ENCODE peak calls at places on chromosomes 3 and 15, in seven cellular contexts. A is H1, D is HCT116, B is K562, M is HepG2, E is SK-N-SH, N is GM12878. O is an unnamed sample.

GRCh38 chr15:59611277-59612260 is at the start of gene GCNT3:
- DNase-seq in A (no peak), D (peak; percentile 32), B (no peak), M (peak; percentile 90), E (no peak), N (no peak), O (no peak)

GRCh38 chr3:58072046-58072445 is 63.8 kb downstream of the FLNB start:
- DNase-seq in A (no peak), D (no peak), B (no peak), M (no peak), E (no peak), N (no peak), O (no peak)

GRCh38 chr15:78621810-78622402 is 1.1 kb upstream of the CHRNA3 start:
- DNase-seq in A (peak; percentile 41), D (no peak), B (no peak), M (no peak), E (no peak), N (no peak), O (no peak)

GRCh38 chr15:74062671-74063070 is 19.7 kb downstream of the GOLGA6A start:
- DNase-seq in A (no peak), D (no peak), B (no peak), M (no peak), E (no peak), N (no peak), O (no peak)

GRCh38 chr15:34271493-34271892 is 46.7 kb downstream of the EMC4 start:
- DNase-seq in A (no peak), D (no peak), B (no peak), M (peak; percentile 3), E (no peak), N (no peak), O (no peak)

GRCh38 chr3:31250116-31250813 is 282.5 kb upstream of the STT3B start:
- DNase-seq in A (no peak), D (no peak), B (no peak), M (no peak), E (no peak), N (no peak), O (no peak)

GRCh38 chr15:60795889-60796288 is 316.9 kb upstream of the ICE2 start:
- DNase-seq in A (no peak), D (no peak), B (no peak), M (no peak), E (no peak), N (peak; percentile 76), O (no peak)

GRCh38 chr3:61725851-61726333 is 164.5 kb downstream of the PTPRG start:
- DNase-seq in A (no peak), D (peak; percentile 6), B (no peak), M (peak; percentile 95), E (no peak), N (no peak), O (no peak)

GRCh38 chr3:47791193-47791855 is 9.6 kb upstream of the SMARCC1 start:
- DNase-seq in A (no peak), D (no peak), B (no peak), M (no peak), E (no peak), N (no peak), O (no peak)

GRCh38 chr15:36622247-36622795 is 42.9 kb downstream of the CDIN1 start:
- DNase-seq in A (no peak), D (no peak), B (no peak), M (no peak), E (no peak), N (no peak), O (peak; percentile 18)

GRCh38 chr3:72193768-72194463 is 409.0 kb upstream of the PROK2 start:
- DNase-seq in A (no peak), D (no peak), B (no peak), M (no peak), E (no peak), N (no peak), O (no peak)

GRCh38 chr15:100547961-100548360 is 19.2 kb upstream of the CERS3 start:
- DNase-seq in A (no peak), D (no peak), B (no peak), M (no peak), E (no peak), N (no peak), O (no peak)

GRCh38 chr15:28944286-28944685 is 58.5 kb downstream of the APBA2 start:
- DNase-seq in A (no peak), D (no peak), B (no peak), M (no peak), E (no peak), N (no peak), O (no peak)

GRCh38 chr15:76146808-76147207 is 87.0 kb downstream of the TMEM266 start:
- DNase-seq in A (no peak), D (no peak), B (no peak), M (no peak), E (no peak), N (no peak), O (no peak)

GRCh38 chr3:183387797-183388196 is 40.6 kb downstream of the MCF2L2 start:
- DNase-seq in A (no peak), D (no peak), B (no peak), M (no peak), E (no peak), N (no peak), O (no peak)

GRCh38 chr15:57572463-57572862 is 19.2 kb upstream of the MYZAP start:
- DNase-seq in A (no peak), D (no peak), B (no peak), M (no peak), E (no peak), N (no peak), O (no peak)

GRCh38 chr15:85379403-85380131 is 836 bp upstream of the AKAP13 start:
- DNase-seq in A (no peak), D (no peak), B (no peak), M (no peak), E (peak; percentile 17), N (no peak), O (peak; percentile 23)

GRCh38 chr3:43872301-43872700 is 181.6 kb downstream of the ABHD5 start:
- DNase-seq in A (peak; percentile 34), D (no peak), B (no peak), M (no peak), E (peak; percentile 67), N (no peak), O (no peak)

GRCh38 chr3:136018876-136019275 is 53.3 kb downstream of the PPP2R3A start:
- DNase-seq in A (no peak), D (no peak), B (no peak), M (no peak), E (no peak), N (no peak), O (no peak)

DNA sequence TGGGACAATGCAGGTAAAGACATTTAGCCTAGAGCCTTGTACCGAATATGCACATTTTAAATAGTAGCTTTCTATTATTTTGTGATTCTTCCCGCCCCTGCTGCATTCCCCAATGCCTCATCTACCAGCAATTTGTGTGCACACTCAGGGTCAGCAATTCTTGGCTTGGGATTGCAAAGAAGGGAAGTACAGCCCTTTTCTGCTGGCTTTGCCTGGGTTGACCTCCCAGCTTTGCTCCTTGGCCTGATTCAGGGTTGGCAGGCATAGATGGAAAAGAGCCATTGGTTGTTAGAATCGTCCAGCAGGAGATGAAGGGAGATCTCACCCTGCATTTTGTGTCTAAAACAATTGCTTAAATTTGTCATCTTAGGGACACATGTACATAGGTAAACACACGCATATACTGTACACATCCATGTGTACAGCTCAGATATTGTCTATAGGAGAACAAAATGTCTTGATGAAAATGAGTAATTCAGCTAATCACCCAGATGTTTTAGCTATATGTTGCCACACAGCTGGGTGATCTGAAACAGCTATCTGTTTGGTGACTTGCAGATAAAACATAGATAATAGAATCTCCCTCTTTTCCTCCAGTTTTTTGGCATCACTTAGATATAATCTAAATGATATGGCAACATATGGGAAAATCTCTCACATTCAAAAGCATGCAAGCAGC is 340.9 kb upstream of the TBL1XR1 start:
- DNase-seq in A (no peak), D (no peak), B (no peak), M (no peak), E (peak; percentile 22), N (no peak), O (no peak)
- TF ChIP-seq JUND in A (no peak), D (no peak), B (no peak), M (no peak), E (no peak), N (no peak), O (no peak)

DNA sequence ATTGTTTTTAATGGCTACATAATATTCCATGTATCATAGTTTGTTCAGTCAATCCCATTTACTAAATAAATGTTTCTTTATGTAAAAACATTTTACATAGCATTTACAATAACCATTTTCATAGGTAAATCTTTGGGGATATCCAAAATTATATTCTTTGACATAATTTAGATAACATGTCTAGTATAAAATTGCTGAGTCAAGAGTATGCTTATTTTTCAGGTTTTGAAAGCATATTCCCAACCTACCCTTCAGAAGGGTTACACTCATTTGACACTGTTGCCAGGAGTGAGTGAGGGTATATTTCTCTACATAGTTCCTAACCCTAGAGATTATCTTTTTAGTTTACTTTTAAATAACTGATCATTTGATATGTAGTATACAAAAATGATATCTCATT is 84.6 kb upstream of the ADAMTSL3 start:
- DNase-seq in A (no peak), D (no peak), B (no peak), M (no peak), E (no peak), N (no peak), O (no peak)
- TF ChIP-seq JUND in A (no peak), D (no peak), B (no peak), M (no peak), E (no peak), N (no peak), O (no peak)

GRCh38 chr15:26758079-26758478 is 14.8 kb downstream of the GABRB3 start:
- DNase-seq in A (no peak), D (no peak), B (no peak), M (no peak), E (no peak), N (no peak), O (no peak)

GRCh38 chr15:26759991-26760390 is 12.9 kb downstream of the GABRB3 start:
- DNase-seq in A (no peak), D (no peak), B (no peak), M (no peak), E (no peak), N (no peak), O (no peak)

DNA sequence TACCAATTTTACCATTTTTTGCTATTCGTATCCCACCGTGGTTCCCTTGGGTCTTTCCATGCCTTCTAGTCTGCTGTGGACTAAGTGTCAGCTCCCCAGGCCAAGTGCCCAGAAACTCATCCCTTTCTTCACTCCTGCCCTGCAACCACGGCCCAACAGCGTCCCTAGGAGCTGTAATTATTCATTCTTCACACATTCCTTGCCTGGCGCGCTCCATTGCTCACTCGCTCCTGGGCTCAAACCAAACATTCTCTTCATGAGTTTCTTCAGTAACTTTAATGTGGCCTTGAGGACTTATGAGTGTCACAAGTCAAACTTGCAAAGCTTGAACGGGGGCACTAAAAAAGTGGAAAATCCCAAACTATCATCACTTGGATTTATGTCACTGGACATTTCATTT is 15.7 kb downstream of the GABRB3 start:
- DNase-seq in A (no peak), D (no peak), B (no peak), M (no peak), E (no peak), N (no peak), O (no peak)
- TF ChIP-seq JUND in A (no peak), D (no peak), B (no peak), M (no peak), E (no peak), N (no peak), O (no peak)

DNA sequence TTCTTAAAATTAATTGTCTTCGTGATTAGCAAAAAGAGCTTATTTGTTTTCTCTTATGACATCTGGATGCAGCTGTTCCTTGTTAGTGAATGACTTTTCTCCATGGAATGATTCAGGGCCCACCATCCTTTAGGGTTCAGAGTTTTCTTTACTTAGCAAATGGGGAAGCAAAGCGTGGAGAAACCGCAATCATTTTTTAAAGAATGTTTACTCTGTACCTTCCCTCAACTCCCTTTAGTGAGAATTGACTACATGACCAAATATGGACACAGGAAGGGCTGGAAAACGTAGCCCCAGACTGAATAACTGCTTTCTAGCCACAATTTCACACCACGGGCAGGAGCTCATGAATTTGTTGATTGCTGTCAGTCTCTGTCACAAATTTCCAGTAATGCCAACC is 130.1 kb downstream of the EDEM1 start:
- DNase-seq in A (no peak), D (no peak), B (no peak), M (peak; percentile 50), E (no peak), N (no peak), O (no peak)
- TF ChIP-seq JUND in A (no peak), D (no peak), B (no peak), M (no peak), E (no peak), N (no peak), O (no peak)

O was measured in T47D.